ENCODE peak calls at places on chromosomes 13 and 19, in nine cellular contexts. One of them, this sample, is unnamed.

GRCh38 chr13:112464720-112465119 is 88.6 kb downstream of the SPACA7 start:
- DNase-seq in neural progenitor cell: no peak
- DNase-seq in CD4-positive, alpha-beta T cell: no peak
- DNase-seq in NCI-H1092: no peak
- DNase-seq in activated CD8-positive, alpha-beta memory T cell treated with anti-CD3 and anti-CD28 coated beads for 1 hour: no peak
- DNase-seq in GM13976: no peak
- DNase-seq in H9: no peak
- DNase-seq in AG09309: no peak
- DNase-seq in PC-3: no peak
- DNase-seq in this sample: no peak

GRCh38 chr13:45737571-45738002 is 35.5 kb downstream of the CBY2 start:
- DNase-seq in neural progenitor cell: no peak
- DNase-seq in CD4-positive, alpha-beta T cell: no peak
- DNase-seq in NCI-H1092: no peak
- DNase-seq in activated CD8-positive, alpha-beta memory T cell treated with anti-CD3 and anti-CD28 coated beads for 1 hour: no peak
- DNase-seq in GM13976: peak; percentile 57
- DNase-seq in H9: peak; percentile 65
- DNase-seq in AG09309: no peak
- DNase-seq in PC-3: no peak
- DNase-seq in this sample: peak; percentile 36

GRCh38 chr13:44096906-44097305 is 217.2 kb downstream of the LACC1 start:
- DNase-seq in neural progenitor cell: no peak
- DNase-seq in CD4-positive, alpha-beta T cell: no peak
- DNase-seq in NCI-H1092: no peak
- DNase-seq in activated CD8-positive, alpha-beta memory T cell treated with anti-CD3 and anti-CD28 coated beads for 1 hour: no peak
- DNase-seq in GM13976: no peak
- DNase-seq in H9: no peak
- DNase-seq in AG09309: no peak
- DNase-seq in PC-3: no peak
- DNase-seq in this sample: no peak

GRCh38 chr13:65600702-65601101 is 1629.4 kb downstream of the PCDH9 start:
- DNase-seq in neural progenitor cell: no peak
- DNase-seq in CD4-positive, alpha-beta T cell: no peak
- DNase-seq in NCI-H1092: no peak
- DNase-seq in activated CD8-positive, alpha-beta memory T cell treated with anti-CD3 and anti-CD28 coated beads for 1 hour: no peak
- DNase-seq in GM13976: no peak
- DNase-seq in H9: no peak
- DNase-seq in AG09309: no peak
- DNase-seq in PC-3: peak; percentile 59
- DNase-seq in this sample: no peak

GRCh38 chr19:27772059-27772458 is 1440.9 kb downstream of the UQCRFS1 start:
- DNase-seq in neural progenitor cell: no peak
- DNase-seq in CD4-positive, alpha-beta T cell: no peak
- DNase-seq in NCI-H1092: no peak
- DNase-seq in activated CD8-positive, alpha-beta memory T cell treated with anti-CD3 and anti-CD28 coated beads for 1 hour: no peak
- DNase-seq in GM13976: no peak
- DNase-seq in H9: no peak
- DNase-seq in AG09309: no peak
- DNase-seq in PC-3: no peak
- DNase-seq in this sample: no peak

GRCh38 chr19:1171755-1172352 is 2.2 kb downstream of the SBNO2 start:
- DNase-seq in neural progenitor cell: peak; percentile 57
- DNase-seq in CD4-positive, alpha-beta T cell: no peak
- DNase-seq in NCI-H1092: no peak
- DNase-seq in activated CD8-positive, alpha-beta memory T cell treated with anti-CD3 and anti-CD28 coated beads for 1 hour: no peak
- DNase-seq in GM13976: no peak
- DNase-seq in H9: no peak
- DNase-seq in AG09309: no peak
- DNase-seq in PC-3: peak; percentile 36
- DNase-seq in this sample: no peak

GRCh38 chr13:51760592-51760991 is 43.4 kb downstream of the DHRS12 start:
- DNase-seq in neural progenitor cell: no peak
- DNase-seq in CD4-positive, alpha-beta T cell: no peak
- DNase-seq in NCI-H1092: no peak
- DNase-seq in activated CD8-positive, alpha-beta memory T cell treated with anti-CD3 and anti-CD28 coated beads for 1 hour: no peak
- DNase-seq in GM13976: no peak
- DNase-seq in H9: no peak
- DNase-seq in AG09309: no peak
- DNase-seq in PC-3: no peak
- DNase-seq in this sample: no peak

GRCh38 chr13:59950201-59950730 is 213.5 kb downstream of the DIAPH3 start:
- DNase-seq in neural progenitor cell: no peak
- DNase-seq in CD4-positive, alpha-beta T cell: no peak
- DNase-seq in NCI-H1092: no peak
- DNase-seq in activated CD8-positive, alpha-beta memory T cell treated with anti-CD3 and anti-CD28 coated beads for 1 hour: no peak
- DNase-seq in GM13976: no peak
- DNase-seq in H9: no peak
- DNase-seq in AG09309: no peak
- DNase-seq in PC-3: no peak
- DNase-seq in this sample: no peak

GRCh38 chr19:10000171-10000826 is 10.0 kb downstream of the COL5A3 start:
- DNase-seq in neural progenitor cell: peak; percentile 86
- DNase-seq in CD4-positive, alpha-beta T cell: peak; percentile 54
- DNase-seq in NCI-H1092: peak; percentile 30
- DNase-seq in activated CD8-positive, alpha-beta memory T cell treated with anti-CD3 and anti-CD28 coated beads for 1 hour: peak; percentile 35
- DNase-seq in GM13976: peak; percentile 90
- DNase-seq in H9: peak; percentile 87
- DNase-seq in AG09309: no peak
- DNase-seq in PC-3: peak; percentile 81
- DNase-seq in this sample: peak; percentile 85

GRCh38 chr13:21501709-21502108 is 42.6 kb upstream of the ZDHHC20 start:
- DNase-seq in neural progenitor cell: peak; percentile 6
- DNase-seq in CD4-positive, alpha-beta T cell: no peak
- DNase-seq in NCI-H1092: no peak
- DNase-seq in activated CD8-positive, alpha-beta memory T cell treated with anti-CD3 and anti-CD28 coated beads for 1 hour: no peak
- DNase-seq in GM13976: no peak
- DNase-seq in H9: peak; percentile 38
- DNase-seq in AG09309: no peak
- DNase-seq in PC-3: no peak
- DNase-seq in this sample: no peak

GRCh38 chr19:41302624-41303351 is 7.2 kb upstream of the CCDC97 start:
- DNase-seq in neural progenitor cell: no peak
- DNase-seq in CD4-positive, alpha-beta T cell: peak; percentile 43
- DNase-seq in NCI-H1092: no peak
- DNase-seq in activated CD8-positive, alpha-beta memory T cell treated with anti-CD3 and anti-CD28 coated beads for 1 hour: no peak
- DNase-seq in GM13976: peak; percentile 83
- DNase-seq in H9: no peak
- DNase-seq in AG09309: no peak
- DNase-seq in PC-3: no peak
- DNase-seq in this sample: peak; percentile 87

GRCh38 chr19:4228765-4229178 is 551 bp upstream of the EBI3 start:
- DNase-seq in neural progenitor cell: no peak
- DNase-seq in CD4-positive, alpha-beta T cell: no peak
- DNase-seq in NCI-H1092: no peak
- DNase-seq in activated CD8-positive, alpha-beta memory T cell treated with anti-CD3 and anti-CD28 coated beads for 1 hour: no peak
- DNase-seq in GM13976: no peak
- DNase-seq in H9: no peak
- DNase-seq in AG09309: no peak
- DNase-seq in PC-3: no peak
- DNase-seq in this sample: no peak

GRCh38 chr13:41587490-41587889 is 130.1 kb downstream of the RGCC start:
- DNase-seq in neural progenitor cell: peak; percentile 24
- DNase-seq in CD4-positive, alpha-beta T cell: peak; percentile 44
- DNase-seq in NCI-H1092: no peak
- DNase-seq in activated CD8-positive, alpha-beta memory T cell treated with anti-CD3 and anti-CD28 coated beads for 1 hour: peak; percentile 11
- DNase-seq in GM13976: no peak
- DNase-seq in H9: peak; percentile 60
- DNase-seq in AG09309: no peak
- DNase-seq in PC-3: no peak
- DNase-seq in this sample: peak; percentile 29

GRCh38 chr19:42185281-42185680 is 32.2 kb downstream of the DEDD2 start:
- DNase-seq in neural progenitor cell: no peak
- DNase-seq in CD4-positive, alpha-beta T cell: no peak
- DNase-seq in NCI-H1092: no peak
- DNase-seq in activated CD8-positive, alpha-beta memory T cell treated with anti-CD3 and anti-CD28 coated beads for 1 hour: no peak
- DNase-seq in GM13976: no peak
- DNase-seq in H9: no peak
- DNase-seq in AG09309: no peak
- DNase-seq in PC-3: no peak
- DNase-seq in this sample: no peak

GRCh38 chr19:47479701-47480503 is 4.1 kb downstream of the KPTN start:
- DNase-seq in neural progenitor cell: peak; percentile 77
- DNase-seq in CD4-positive, alpha-beta T cell: no peak
- DNase-seq in NCI-H1092: no peak
- DNase-seq in activated CD8-positive, alpha-beta memory T cell treated with anti-CD3 and anti-CD28 coated beads for 1 hour: no peak
- DNase-seq in GM13976: no peak
- DNase-seq in H9: peak; percentile 88
- DNase-seq in AG09309: no peak
- DNase-seq in PC-3: no peak
- DNase-seq in this sample: no peak

GRCh38 chr13:51618626-51619025 is 34.4 kb downstream of the WDFY2 start:
- DNase-seq in neural progenitor cell: no peak
- DNase-seq in CD4-positive, alpha-beta T cell: no peak
- DNase-seq in NCI-H1092: no peak
- DNase-seq in activated CD8-positive, alpha-beta memory T cell treated with anti-CD3 and anti-CD28 coated beads for 1 hour: no peak
- DNase-seq in GM13976: no peak
- DNase-seq in H9: no peak
- DNase-seq in AG09309: no peak
- DNase-seq in PC-3: no peak
- DNase-seq in this sample: no peak

GRCh38 chr19:30222428-30222873 is 149.7 kb upstream of the ZNF536 start:
- DNase-seq in neural progenitor cell: peak; percentile 75
- DNase-seq in CD4-positive, alpha-beta T cell: no peak
- DNase-seq in NCI-H1092: no peak
- DNase-seq in activated CD8-positive, alpha-beta memory T cell treated with anti-CD3 and anti-CD28 coated beads for 1 hour: no peak
- DNase-seq in GM13976: peak; percentile 76
- DNase-seq in H9: peak; percentile 62
- DNase-seq in AG09309: no peak
- DNase-seq in PC-3: no peak
- DNase-seq in this sample: peak; percentile 52

GRCh38 chr19:2775556-2776430 is 7.3 kb downstream of the SGTA start:
- DNase-seq in neural progenitor cell: no peak
- DNase-seq in CD4-positive, alpha-beta T cell: peak; percentile 53
- DNase-seq in NCI-H1092: no peak
- DNase-seq in activated CD8-positive, alpha-beta memory T cell treated with anti-CD3 and anti-CD28 coated beads for 1 hour: peak; percentile 49
- DNase-seq in GM13976: peak; percentile 82
- DNase-seq in H9: no peak
- DNase-seq in AG09309: no peak
- DNase-seq in PC-3: no peak
- DNase-seq in this sample: peak; percentile 90

GRCh38 chr13:111429064-111429558 is 108.7 kb downstream of the TEX29 start:
- DNase-seq in neural progenitor cell: peak; percentile 69
- DNase-seq in CD4-positive, alpha-beta T cell: peak; percentile 25
- DNase-seq in NCI-H1092: peak; percentile 48
- DNase-seq in activated CD8-positive, alpha-beta memory T cell treated with anti-CD3 and anti-CD28 coated beads for 1 hour: no peak
- DNase-seq in GM13976: peak; percentile 64
- DNase-seq in H9: peak; percentile 82
- DNase-seq in AG09309: peak; percentile 1
- DNase-seq in PC-3: peak; percentile 47
- DNase-seq in this sample: peak; percentile 65

GRCh38 chr19:56360841-56361240 is 32.5 kb downstream of the ZNF582 start:
- DNase-seq in neural progenitor cell: no peak
- DNase-seq in CD4-positive, alpha-beta T cell: no peak
- DNase-seq in NCI-H1092: no peak
- DNase-seq in activated CD8-positive, alpha-beta memory T cell treated with anti-CD3 and anti-CD28 coated beads for 1 hour: no peak
- DNase-seq in GM13976: no peak
- DNase-seq in H9: no peak
- DNase-seq in AG09309: no peak
- DNase-seq in PC-3: no peak
- DNase-seq in this sample: no peak

GRCh38 chr13:106911602-106912001 is 343.7 kb upstream of the ARGLU1 start:
- DNase-seq in neural progenitor cell: no peak
- DNase-seq in CD4-positive, alpha-beta T cell: no peak
- DNase-seq in NCI-H1092: no peak
- DNase-seq in activated CD8-positive, alpha-beta memory T cell treated with anti-CD3 and anti-CD28 coated beads for 1 hour: no peak
- DNase-seq in GM13976: no peak
- DNase-seq in H9: no peak
- DNase-seq in AG09309: no peak
- DNase-seq in PC-3: no peak
- DNase-seq in this sample: no peak

GRCh38 chr13:71864094-71864980 is 2.7 kb downstream of the DACH1 start:
- DNase-seq in neural progenitor cell: peak; percentile 87
- DNase-seq in CD4-positive, alpha-beta T cell: no peak
- DNase-seq in NCI-H1092: peak; percentile 79
- DNase-seq in activated CD8-positive, alpha-beta memory T cell treated with anti-CD3 and anti-CD28 coated beads for 1 hour: no peak
- DNase-seq in GM13976: peak; percentile 10
- DNase-seq in H9: peak; percentile 55
- DNase-seq in AG09309: no peak
- DNase-seq in PC-3: no peak
- DNase-seq in this sample: no peak

GRCh38 chr19:860481-861098 is 1.1 kb downstream of the CFD start:
- DNase-seq in neural progenitor cell: peak; percentile 75
- DNase-seq in CD4-positive, alpha-beta T cell: peak; percentile 57
- DNase-seq in NCI-H1092: peak; percentile 39
- DNase-seq in activated CD8-positive, alpha-beta memory T cell treated with anti-CD3 and anti-CD28 coated beads for 1 hour: peak; percentile 46
- DNase-seq in GM13976: peak; percentile 87
- DNase-seq in H9: no peak
- DNase-seq in AG09309: no peak
- DNase-seq in PC-3: peak; percentile 77
- DNase-seq in this sample: peak; percentile 76

GRCh38 chr13:35163674-35164073 is 221.6 kb downstream of the NBEA start:
- DNase-seq in neural progenitor cell: no peak
- DNase-seq in CD4-positive, alpha-beta T cell: no peak
- DNase-seq in NCI-H1092: no peak
- DNase-seq in activated CD8-positive, alpha-beta memory T cell treated with anti-CD3 and anti-CD28 coated beads for 1 hour: no peak
- DNase-seq in GM13976: no peak
- DNase-seq in H9: no peak
- DNase-seq in AG09309: no peak
- DNase-seq in PC-3: no peak
- DNase-seq in this sample: no peak

GRCh38 chr19:3480383-3481091 is at the start of gene SMIM24:
- DNase-seq in neural progenitor cell: no peak
- DNase-seq in CD4-positive, alpha-beta T cell: no peak
- DNase-seq in NCI-H1092: no peak
- DNase-seq in activated CD8-positive, alpha-beta memory T cell treated with anti-CD3 and anti-CD28 coated beads for 1 hour: no peak
- DNase-seq in GM13976: no peak
- DNase-seq in H9: no peak
- DNase-seq in AG09309: no peak
- DNase-seq in PC-3: no peak
- DNase-seq in this sample: no peak

GRCh38 chr13:41107104-41107571 is 25.5 kb downstream of the KBTBD6 start:
- DNase-seq in neural progenitor cell: peak; percentile 23
- DNase-seq in CD4-positive, alpha-beta T cell: no peak
- DNase-seq in NCI-H1092: no peak
- DNase-seq in activated CD8-positive, alpha-beta memory T cell treated with anti-CD3 and anti-CD28 coated beads for 1 hour: no peak
- DNase-seq in GM13976: no peak
- DNase-seq in H9: peak; percentile 89
- DNase-seq in AG09309: no peak
- DNase-seq in PC-3: no peak
- DNase-seq in this sample: no peak

GRCh38 chr19:4038057-4038456 is 28.6 kb downstream of the ZBTB7A start:
- DNase-seq in neural progenitor cell: no peak
- DNase-seq in CD4-positive, alpha-beta T cell: no peak
- DNase-seq in NCI-H1092: no peak
- DNase-seq in activated CD8-positive, alpha-beta memory T cell treated with anti-CD3 and anti-CD28 coated beads for 1 hour: no peak
- DNase-seq in GM13976: no peak
- DNase-seq in H9: no peak
- DNase-seq in AG09309: no peak
- DNase-seq in PC-3: no peak
- DNase-seq in this sample: no peak

GRCh38 chr13:36709136-36709895 is 35.5 kb downstream of the SERTM1 start:
- DNase-seq in neural progenitor cell: no peak
- DNase-seq in CD4-positive, alpha-beta T cell: no peak
- DNase-seq in NCI-H1092: no peak
- DNase-seq in activated CD8-positive, alpha-beta memory T cell treated with anti-CD3 and anti-CD28 coated beads for 1 hour: no peak
- DNase-seq in GM13976: no peak
- DNase-seq in H9: no peak
- DNase-seq in AG09309: no peak
- DNase-seq in PC-3: no peak
- DNase-seq in this sample: no peak

GRCh38 chr13:51689597-51689996 is 105.3 kb downstream of the WDFY2 start:
- DNase-seq in neural progenitor cell: peak; percentile 27
- DNase-seq in CD4-positive, alpha-beta T cell: no peak
- DNase-seq in NCI-H1092: no peak
- DNase-seq in activated CD8-positive, alpha-beta memory T cell treated with anti-CD3 and anti-CD28 coated beads for 1 hour: no peak
- DNase-seq in GM13976: no peak
- DNase-seq in H9: no peak
- DNase-seq in AG09309: no peak
- DNase-seq in PC-3: no peak
- DNase-seq in this sample: no peak

GRCh38 chr13:27573265-27573664 is 47.1 kb downstream of the LNX2 start:
- DNase-seq in neural progenitor cell: no peak
- DNase-seq in CD4-positive, alpha-beta T cell: no peak
- DNase-seq in NCI-H1092: no peak
- DNase-seq in activated CD8-positive, alpha-beta memory T cell treated with anti-CD3 and anti-CD28 coated beads for 1 hour: no peak
- DNase-seq in GM13976: no peak
- DNase-seq in H9: no peak
- DNase-seq in AG09309: no peak
- DNase-seq in PC-3: peak; percentile 80
- DNase-seq in this sample: no peak

GRCh38 chr13:40876020-40876738 is 86.8 kb downstream of the SLC25A15 start:
- DNase-seq in neural progenitor cell: no peak
- DNase-seq in CD4-positive, alpha-beta T cell: no peak
- DNase-seq in NCI-H1092: no peak
- DNase-seq in activated CD8-positive, alpha-beta memory T cell treated with anti-CD3 and anti-CD28 coated beads for 1 hour: no peak
- DNase-seq in GM13976: no peak
- DNase-seq in H9: no peak
- DNase-seq in AG09309: no peak
- DNase-seq in PC-3: peak; percentile 57
- DNase-seq in this sample: no peak

This sample was measured in stimulated activated CD8-positive, alpha-beta memory T cell treated with anti-CD3 and anti-CD28 coated beads, Interleukin-4, amount 100 ng/mL, for 48 hours.